ENCODE peak calls at places on chromosomes 4 and X, in seven cellular contexts. R is prostate gland, N is left lung, C is tibial nerve, I is Panc1, U is cardiac muscle cell, O is fibroblast of lung. L is an unnamed sample.

GRCh38 chr4:65340382-65341109 is 329.7 kb downstream of the EPHA5 start:
- DNase-seq in R (no peak), N (no peak), C (no peak), I (no peak), U (no peak), O (peak; percentile 2), L (no peak)

GRCh38 chr4:79042079-79042674 is 102.9 kb upstream of the PAQR3 start:
- DNase-seq in R (peak; percentile 31), N (no peak), C (peak; percentile 28), I (no peak), U (peak; percentile 72), O (peak; percentile 16), L (peak; percentile 26)

GRCh38 chr4:139988863-139989765 is 164.9 kb downstream of the MAML3 start:
- DNase-seq in R (no peak), N (no peak), C (peak; percentile 38), I (peak; percentile 73), U (peak; percentile 27), O (peak; percentile 98), L (peak; percentile 50)

GRCh38 chrX:115940888-115941332 is 229.6 kb upstream of the AGTR2 start:
- DNase-seq in R (no peak), N (no peak), C (no peak), I (no peak), U (peak; percentile 27), O (peak; percentile 15), L (peak; percentile 86)

GRCh38 chr4:3864736-3865721 is 98.8 kb downstream of the ADRA2C start:
- DNase-seq in R (no peak), N (peak; percentile 59), C (no peak), I (no peak), U (no peak), O (no peak), L (no peak)

GRCh38 chrX:136936183-136936549 is 55.6 kb upstream of the RBMX start:
- DNase-seq in R (no peak), N (no peak), C (no peak), I (no peak), U (no peak), O (no peak), L (no peak)

GRCh38 chr4:156762851-156763250 is 208.7 kb downstream of the PDGFC start:
- DNase-seq in R (no peak), N (peak; percentile 42), C (no peak), I (no peak), U (no peak), O (no peak), L (no peak)

GRCh38 chr4:166675411-166675810 is 558.9 kb downstream of the SPOCK3 start:
- DNase-seq in R (no peak), N (no peak), C (no peak), I (no peak), U (no peak), O (peak; percentile 83), L (no peak)

GRCh38 chr4:137370206-137370633 is 162.1 kb downstream of the PCDH18 start:
- DNase-seq in R (no peak), N (no peak), C (no peak), I (no peak), U (no peak), O (peak; percentile 79), L (no peak)

GRCh38 chr4:73780834-73781233 is 40.5 kb downstream of the CXCL8 start:
- DNase-seq in R (no peak), N (no peak), C (no peak), I (no peak), U (no peak), O (no peak), L (no peak)
- H3K27ac ChIP-seq in R (no peak overlapping the region), N (no peak overlapping the region), C (no peak overlapping the region), I (no peak overlapping the region), U (no peak overlapping the region), O (no peak overlapping the region), L (no peak overlapping the region)

DNA sequence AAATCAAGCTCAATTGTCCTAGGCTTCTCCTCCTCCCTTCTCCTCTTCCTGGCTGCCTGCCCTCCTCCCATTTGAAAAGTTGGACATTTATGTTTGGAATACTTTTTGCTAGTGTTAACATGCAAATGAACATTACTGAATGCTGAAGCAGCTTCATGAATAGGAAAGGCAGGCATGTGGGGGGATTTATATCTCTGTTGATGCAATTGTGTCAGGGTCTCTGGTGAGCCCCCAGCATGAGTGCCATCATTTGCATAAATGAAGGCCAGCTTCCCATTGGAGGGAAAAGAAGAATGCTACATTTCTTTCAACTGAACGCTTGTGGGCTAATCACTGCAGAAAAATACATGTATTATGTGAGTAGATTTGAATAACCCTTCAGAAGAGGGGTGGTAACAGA is 160.0 kb upstream of the NDST3 start:
- DNase-seq in R (no peak), N (no peak), C (no peak), I (no peak), U (no peak), O (no peak), L (no peak)
- TF ChIP-seq CTCF in R (no peak), N (no peak), C (no peak), I (no peak), U (no peak), O (no peak), L (no peak)

DNA sequence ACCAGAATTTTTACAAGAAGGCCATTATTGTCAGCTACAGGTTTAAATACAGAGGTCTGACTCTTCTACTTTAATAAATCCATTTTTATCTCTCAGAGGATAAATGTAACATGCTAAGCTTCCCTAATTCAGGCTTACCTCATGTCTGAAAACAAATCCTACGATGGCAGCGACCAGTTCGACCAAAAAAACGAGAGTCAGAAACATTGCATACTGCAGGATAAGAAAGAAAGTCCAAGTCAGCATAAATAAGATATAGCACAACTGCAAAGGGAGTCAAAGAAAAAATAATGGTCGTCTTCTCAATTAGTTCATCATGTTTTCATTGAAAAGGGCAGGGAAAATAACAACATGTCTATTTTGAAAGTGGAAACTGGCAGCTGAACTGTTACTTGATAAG is 1.6 kb downstream of the TSPAN6 start:
- DNase-seq in R (no peak), N (no peak), C (no peak), I (no peak), U (no peak), O (no peak), L (no peak)
- H3K4me3 ChIP-seq in R (no peak overlapping the region), N (no peak overlapping the region), C (peak overlapping the region; percentile 58), I (no peak overlapping the region), U (peak overlapping the region; percentile 61), O (no peak overlapping the region), L (no peak overlapping the region)

DNA sequence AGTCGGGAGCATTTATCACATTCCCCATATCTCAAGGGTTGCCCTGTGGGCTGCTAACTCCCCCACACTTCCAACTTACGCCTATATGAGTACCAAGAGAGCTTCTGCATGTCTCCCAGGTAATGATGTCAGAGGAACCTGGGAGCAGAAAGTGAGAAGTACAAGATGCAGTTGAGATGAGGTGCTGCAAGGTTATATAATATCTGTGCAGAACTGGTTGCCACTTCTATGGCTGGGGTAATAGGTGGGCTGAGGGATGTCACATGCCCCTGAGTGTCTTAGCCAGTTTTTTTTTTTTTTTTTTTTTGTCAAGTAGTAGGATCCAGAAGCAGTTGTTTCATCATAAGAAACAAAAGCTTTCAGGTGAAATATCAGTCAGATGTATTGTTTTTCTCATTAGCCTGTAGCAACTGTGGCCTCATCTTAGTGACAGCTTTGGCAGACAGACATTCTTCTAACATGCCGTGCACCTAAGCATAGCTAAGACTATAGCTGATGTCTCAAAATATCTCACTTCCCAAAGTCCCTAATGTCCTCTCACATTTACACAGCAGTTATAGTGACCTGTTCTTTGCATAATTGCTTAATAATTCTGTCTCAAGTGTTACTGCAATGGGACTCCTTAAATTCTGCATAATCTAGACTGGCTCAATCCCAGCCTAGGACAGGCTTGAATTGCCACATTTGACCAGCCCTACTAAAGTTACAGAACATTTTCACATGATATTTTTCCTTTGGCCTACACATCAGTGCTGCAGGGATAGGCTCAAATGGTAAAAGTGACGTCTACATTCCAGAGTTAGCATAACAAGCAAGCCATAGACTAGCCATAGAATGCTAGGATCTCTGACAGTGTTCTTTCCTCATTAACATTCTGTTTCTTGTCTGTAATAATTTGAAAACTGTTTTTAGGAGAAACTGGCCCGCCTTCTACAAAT is 17.9 kb upstream of the MAOB start:
- DNase-seq in R (no peak), N (no peak), C (no peak), I (no peak), U (no peak), O (no peak), L (no peak)
- H3K27ac ChIP-seq in R (no peak overlapping the region), N (no peak overlapping the region), C (no peak overlapping the region), I (no peak overlapping the region), U (no peak overlapping the region), O (no peak overlapping the region), L (no peak overlapping the region)

DNA sequence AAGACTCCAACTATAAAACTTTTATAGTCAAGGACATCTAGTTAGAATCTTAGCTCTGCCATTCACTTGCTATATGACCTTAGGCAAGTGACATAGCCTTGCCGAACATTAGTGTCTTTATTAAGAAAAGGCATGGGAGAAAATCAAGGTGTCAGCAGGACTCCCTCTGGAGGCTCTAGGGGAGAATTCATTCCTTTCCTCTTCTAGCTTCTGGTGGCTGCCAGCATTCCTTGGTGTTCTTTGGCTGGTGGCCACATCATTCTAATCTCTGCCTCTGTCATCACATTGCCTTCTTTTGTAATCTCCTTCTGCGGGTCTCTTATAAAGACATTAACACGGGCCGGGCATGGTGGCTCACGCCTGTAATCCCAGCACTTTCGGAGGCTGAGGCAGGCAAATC is 99.8 kb downstream of the PPP1R2C start:
- DNase-seq in R (no peak), N (no peak), C (no peak), I (no peak), U (no peak), O (peak; percentile 6), L (no peak)
- TF ChIP-seq CTCF in R (no peak), N (no peak), C (no peak), I (no peak), U (peak; percentile 38), O (no peak), L (no peak)

L was measured in dorsolateral prefrontal cortex.